ENCODE peak calls at places on chromosome 16, in eight cellular contexts. One of them, this sample, is unnamed.
A peak's percentile ranks its signal among the peaks of the same experiment; 100 is the strongest.

GRCh38 chr16:89034573-89034961 is 57.6 kb upstream of the CBFA2T3 start:
- DNase-seq in hepatocyte: no peak
- DNase-seq in lung: no peak
- DNase-seq in adrenal gland: no peak
- DNase-seq in esophagus squamous epithelium: no peak
- DNase-seq in body of pancreas: no peak
- DNase-seq in transverse colon: no peak
- DNase-seq in breast epithelium: no peak
- DNase-seq in this sample: no peak

GRCh38 chr16:72284042-72284789 is 112.3 kb upstream of the PMFBP1 start:
- DNase-seq in hepatocyte: no peak
- DNase-seq in adrenal gland: no peak
- DNase-seq in body of pancreas: no peak
- DNase-seq in esophagus squamous epithelium: no peak
- DNase-seq in breast epithelium: no peak
- DNase-seq in transverse colon: no peak
- DNase-seq in lung: no peak
- DNase-seq in this sample: no peak

GRCh38 chr16:11783319-11784047 is 13.6 kb downstream of the ZC3H7A start:
- DNase-seq in adrenal gland: no peak
- DNase-seq in body of pancreas: no peak
- DNase-seq in esophagus squamous epithelium: no peak
- DNase-seq in hepatocyte: no peak
- DNase-seq in lung: no peak
- DNase-seq in transverse colon: no peak
- DNase-seq in breast epithelium: no peak
- DNase-seq in this sample: no peak

GRCh38 chr16:77582956-77583355 is 139.4 kb upstream of the NUDT7 start:
- DNase-seq in body of pancreas: no peak
- DNase-seq in lung: no peak
- DNase-seq in transverse colon: no peak
- DNase-seq in esophagus squamous epithelium: no peak
- DNase-seq in hepatocyte: no peak
- DNase-seq in breast epithelium: no peak
- DNase-seq in adrenal gland: no peak
- DNase-seq in this sample: no peak

GRCh38 chr16:81315271-81316175 is 761 bp downstream of the GAN start:
- DNase-seq in breast epithelium: peak; percentile 63
- DNase-seq in body of pancreas: peak; percentile 67
- DNase-seq in lung: peak; percentile 51
- DNase-seq in esophagus squamous epithelium: no peak
- DNase-seq in adrenal gland: peak; percentile 66
- DNase-seq in hepatocyte: peak; percentile 81
- DNase-seq in transverse colon: peak; percentile 68
- DNase-seq in this sample: peak; percentile 68

GRCh38 chr16:29877266-29877961 is 14.4 kb upstream of the CDIPT start:
- DNase-seq in transverse colon: no peak
- DNase-seq in esophagus squamous epithelium: no peak
- DNase-seq in adrenal gland: no peak
- DNase-seq in breast epithelium: no peak
- DNase-seq in body of pancreas: no peak
- DNase-seq in hepatocyte: peak; percentile 19
- DNase-seq in lung: peak; percentile 78
- DNase-seq in this sample: no peak

GRCh38 chr16:78100162-78100467 is 661 bp downstream of the WWOX start:
- DNase-seq in esophagus squamous epithelium: no peak
- DNase-seq in adrenal gland: no peak
- DNase-seq in hepatocyte: no peak
- DNase-seq in lung: no peak
- DNase-seq in transverse colon: no peak
- DNase-seq in breast epithelium: no peak
- DNase-seq in body of pancreas: no peak
- DNase-seq in this sample: no peak

GRCh38 chr16:82298472-82298871 is 128.4 kb upstream of the MPHOSPH6 start:
- DNase-seq in esophagus squamous epithelium: no peak
- DNase-seq in hepatocyte: no peak
- DNase-seq in body of pancreas: no peak
- DNase-seq in lung: no peak
- DNase-seq in transverse colon: no peak
- DNase-seq in adrenal gland: no peak
- DNase-seq in breast epithelium: no peak
- DNase-seq in this sample: no peak

GRCh38 chr16:180101-180920 is at the start of gene HBQ1:
- DNase-seq in hepatocyte: peak; percentile 66
- DNase-seq in lung: no peak
- DNase-seq in breast epithelium: no peak
- DNase-seq in esophagus squamous epithelium: no peak
- DNase-seq in transverse colon: no peak
- DNase-seq in body of pancreas: peak; percentile 24
- DNase-seq in adrenal gland: peak; percentile 22
- DNase-seq in this sample: no peak

GRCh38 chr16:5604770-5605169 is 507.2 kb upstream of the EEF2KMT start:
- DNase-seq in lung: no peak
- DNase-seq in hepatocyte: peak; percentile 48
- DNase-seq in breast epithelium: no peak
- DNase-seq in esophagus squamous epithelium: no peak
- DNase-seq in body of pancreas: no peak
- DNase-seq in adrenal gland: no peak
- DNase-seq in transverse colon: no peak
- DNase-seq in this sample: no peak

GRCh38 chr16:70736454-70737376 is 50.9 kb upstream of the MTSS2 start:
- DNase-seq in esophagus squamous epithelium: no peak
- DNase-seq in breast epithelium: no peak
- DNase-seq in body of pancreas: no peak
- DNase-seq in adrenal gland: no peak
- DNase-seq in hepatocyte: no peak
- DNase-seq in lung: no peak
- DNase-seq in transverse colon: no peak
- DNase-seq in this sample: no peak

GRCh38 chr16:70730944-70731343 is 45.1 kb upstream of the MTSS2 start:
- DNase-seq in breast epithelium: no peak
- DNase-seq in transverse colon: no peak
- DNase-seq in lung: no peak
- DNase-seq in esophagus squamous epithelium: no peak
- DNase-seq in adrenal gland: no peak
- DNase-seq in hepatocyte: no peak
- DNase-seq in body of pancreas: no peak
- DNase-seq in this sample: no peak

GRCh38 chr16:70735141-70735979 is 49.5 kb upstream of the MTSS2 start:
- DNase-seq in breast epithelium: no peak
- DNase-seq in esophagus squamous epithelium: no peak
- DNase-seq in transverse colon: no peak
- DNase-seq in body of pancreas: no peak
- DNase-seq in lung: no peak
- DNase-seq in adrenal gland: no peak
- DNase-seq in hepatocyte: no peak
- DNase-seq in this sample: no peak

GRCh38 chr16:70737377-70738082 is 51.7 kb upstream of the MTSS2 start:
- DNase-seq in lung: peak; percentile 52
- DNase-seq in body of pancreas: peak; percentile 64
- DNase-seq in transverse colon: peak; percentile 77
- DNase-seq in esophagus squamous epithelium: no peak
- DNase-seq in adrenal gland: peak; percentile 61
- DNase-seq in breast epithelium: peak; percentile 78
- DNase-seq in hepatocyte: peak; percentile 79
- DNase-seq in this sample: peak; percentile 85

GRCh38 chr16:70734522-70734921 is 48.7 kb upstream of the MTSS2 start:
- DNase-seq in adrenal gland: no peak
- DNase-seq in breast epithelium: no peak
- DNase-seq in hepatocyte: no peak
- DNase-seq in body of pancreas: no peak
- DNase-seq in transverse colon: no peak
- DNase-seq in lung: no peak
- DNase-seq in esophagus squamous epithelium: no peak
- DNase-seq in this sample: no peak
- TF ChIP-seq CTCF in adrenal gland: no peak
- TF ChIP-seq CTCF in breast epithelium: no peak
- TF ChIP-seq CTCF in hepatocyte: no peak
- TF ChIP-seq CTCF in body of pancreas: no peak
- TF ChIP-seq CTCF in transverse colon: no peak
- TF ChIP-seq CTCF in lung: no peak
- TF ChIP-seq CTCF in esophagus squamous epithelium: no peak
- TF ChIP-seq CTCF in this sample: no peak

DNA sequence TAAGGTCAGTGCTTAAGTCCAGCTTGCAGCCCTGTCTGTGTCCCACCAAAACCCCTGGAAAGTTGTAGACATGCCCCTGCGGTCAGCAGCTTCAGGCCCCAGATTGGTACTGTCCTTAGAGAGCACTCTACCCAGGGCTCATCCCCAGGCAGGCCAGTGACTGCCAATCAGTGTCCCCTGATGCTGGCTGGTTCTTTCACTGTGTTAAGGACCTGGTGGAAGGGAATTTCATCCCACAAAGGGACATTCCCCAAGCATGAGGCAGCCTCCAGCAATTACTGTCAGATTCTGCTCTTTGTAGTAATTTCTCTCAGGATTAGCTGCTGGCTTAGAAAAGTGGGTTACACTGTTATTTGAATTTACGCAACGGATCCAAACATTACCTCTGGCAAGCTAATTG is 5.8 kb downstream of the IRX6 start:
- DNase-seq in esophagus squamous epithelium: no peak
- DNase-seq in breast epithelium: no peak
- DNase-seq in lung: no peak
- DNase-seq in body of pancreas: no peak
- DNase-seq in adrenal gland: no peak
- DNase-seq in hepatocyte: no peak
- DNase-seq in transverse colon: no peak
- DNase-seq in this sample: no peak
- H3K4me3 ChIP-seq in esophagus squamous epithelium: no peak overlapping the region
- H3K4me3 ChIP-seq in breast epithelium: no peak overlapping the region
- H3K4me3 ChIP-seq in lung: no peak overlapping the region
- H3K4me3 ChIP-seq in body of pancreas: no peak overlapping the region
- H3K4me3 ChIP-seq in adrenal gland: no peak overlapping the region
- H3K4me3 ChIP-seq in hepatocyte: no peak overlapping the region
- H3K4me3 ChIP-seq in transverse colon: no peak overlapping the region
- H3K4me3 ChIP-seq in this sample: no peak overlapping the region

GRCh38 chr16:57419506-57419905 is 14.9 kb downstream of the CCL17 start:
- DNase-seq in hepatocyte: no peak
- DNase-seq in lung: no peak
- DNase-seq in transverse colon: no peak
- DNase-seq in body of pancreas: no peak
- DNase-seq in esophagus squamous epithelium: no peak
- DNase-seq in breast epithelium: no peak
- DNase-seq in adrenal gland: no peak
- DNase-seq in this sample: no peak

GRCh38 chr16:57413301-57413730 is 8.7 kb downstream of the CCL17 start:
- DNase-seq in adrenal gland: no peak
- DNase-seq in hepatocyte: no peak
- DNase-seq in esophagus squamous epithelium: no peak
- DNase-seq in lung: no peak
- DNase-seq in transverse colon: no peak
- DNase-seq in body of pancreas: no peak
- DNase-seq in breast epithelium: no peak
- DNase-seq in this sample: no peak

GRCh38 chr16:57412584-57412983 is 8.0 kb downstream of the CCL17 start:
- DNase-seq in lung: no peak
- DNase-seq in adrenal gland: no peak
- DNase-seq in hepatocyte: no peak
- DNase-seq in body of pancreas: no peak
- DNase-seq in esophagus squamous epithelium: no peak
- DNase-seq in breast epithelium: no peak
- DNase-seq in transverse colon: no peak
- DNase-seq in this sample: no peak

GRCh38 chr16:57413733-57414132 is 9.2 kb downstream of the CCL17 start:
- DNase-seq in hepatocyte: no peak
- DNase-seq in adrenal gland: no peak
- DNase-seq in esophagus squamous epithelium: no peak
- DNase-seq in lung: no peak
- DNase-seq in breast epithelium: no peak
- DNase-seq in body of pancreas: no peak
- DNase-seq in transverse colon: no peak
- DNase-seq in this sample: no peak

GRCh38 chr16:57416084-57416483 is 11.5 kb downstream of the CCL17 start:
- DNase-seq in adrenal gland: no peak
- DNase-seq in hepatocyte: no peak
- DNase-seq in transverse colon: no peak
- DNase-seq in body of pancreas: no peak
- DNase-seq in breast epithelium: no peak
- DNase-seq in lung: no peak
- DNase-seq in esophagus squamous epithelium: no peak
- DNase-seq in this sample: no peak
- H3K4me1 ChIP-seq in adrenal gland: peaks cover 21% of the 10 kb centered on the region
- H3K4me1 ChIP-seq in hepatocyte: peaks cover 11% of the 10 kb centered on the region
- H3K4me1 ChIP-seq in transverse colon: peaks cover 14% of the 10 kb centered on the region
- H3K4me1 ChIP-seq in body of pancreas: peaks cover 18% of the 10 kb centered on the region
- H3K4me1 ChIP-seq in breast epithelium: peaks cover 6% of the 10 kb centered on the region
- H3K4me1 ChIP-seq in lung: peaks cover 17% of the 10 kb centered on the region
- H3K4me1 ChIP-seq in esophagus squamous epithelium: peaks cover 45% of the 10 kb centered on the region
- H3K4me1 ChIP-seq in this sample: peaks cover 26% of the 10 kb centered on the region

GRCh38 chr16:27314986-27315332 is 1.2 kb downstream of the IL4R start:
- DNase-seq in lung: no peak
- DNase-seq in transverse colon: no peak
- DNase-seq in hepatocyte: no peak
- DNase-seq in esophagus squamous epithelium: no peak
- DNase-seq in breast epithelium: no peak
- DNase-seq in adrenal gland: no peak
- DNase-seq in body of pancreas: no peak
- DNase-seq in this sample: no peak

GRCh38 chr16:27314161-27314723 is 468 bp downstream of the IL4R start:
- DNase-seq in lung: peak; percentile 51
- DNase-seq in body of pancreas: peak; percentile 57
- DNase-seq in breast epithelium: no peak
- DNase-seq in adrenal gland: peak; percentile 54
- DNase-seq in hepatocyte: peak; percentile 76
- DNase-seq in esophagus squamous epithelium: no peak
- DNase-seq in transverse colon: peak; percentile 70
- DNase-seq in this sample: peak; percentile 48

GRCh38 chr16:27316038-27316680 is 2.4 kb downstream of the IL4R start:
- DNase-seq in hepatocyte: no peak
- DNase-seq in body of pancreas: no peak
- DNase-seq in transverse colon: no peak
- DNase-seq in breast epithelium: no peak
- DNase-seq in lung: no peak
- DNase-seq in esophagus squamous epithelium: no peak
- DNase-seq in adrenal gland: no peak
- DNase-seq in this sample: no peak

GRCh38 chr16:27317320-27317719 is 3.5 kb downstream of the IL4R start:
- DNase-seq in body of pancreas: no peak
- DNase-seq in transverse colon: no peak
- DNase-seq in lung: no peak
- DNase-seq in esophagus squamous epithelium: no peak
- DNase-seq in breast epithelium: no peak
- DNase-seq in adrenal gland: no peak
- DNase-seq in hepatocyte: no peak
- DNase-seq in this sample: no peak

DNA sequence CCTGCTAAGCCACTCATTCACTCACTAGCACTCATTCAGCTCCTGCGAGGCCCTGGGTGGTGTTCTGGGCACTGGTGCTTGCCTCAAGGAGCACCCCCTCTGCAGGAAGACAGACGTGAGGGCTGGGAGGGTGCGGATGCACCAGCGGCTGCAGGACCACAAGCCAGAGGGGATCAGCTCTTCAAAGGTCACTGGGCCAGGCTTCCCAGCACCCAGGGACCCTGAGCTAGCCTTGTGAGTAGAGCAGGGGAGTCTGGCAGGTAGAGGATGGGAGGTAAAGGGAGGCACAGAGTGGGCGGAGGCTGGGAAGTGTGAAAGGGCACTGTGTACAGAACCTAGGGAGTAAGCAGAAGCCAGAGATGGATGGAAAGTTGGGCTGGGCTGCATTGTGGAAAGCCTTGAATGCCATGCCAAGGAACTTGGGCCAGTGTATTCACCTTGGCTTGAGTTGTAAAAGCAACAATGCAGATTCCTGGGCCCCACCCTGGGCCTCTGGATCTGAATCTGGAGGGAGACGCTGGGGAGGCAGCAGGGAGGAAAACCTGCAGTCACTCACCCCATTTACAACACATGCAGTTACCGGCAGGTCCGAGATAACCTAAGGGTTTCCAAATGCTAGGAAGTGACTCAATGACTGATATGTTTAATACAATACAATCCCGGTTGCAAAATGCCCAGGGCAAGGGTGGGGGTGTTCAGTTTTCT is 1.7 kb downstream of the IL4R start:
- DNase-seq in lung: peak; percentile 71
- DNase-seq in adrenal gland: peak; percentile 29
- DNase-seq in esophagus squamous epithelium: no peak
- DNase-seq in breast epithelium: no peak
- DNase-seq in body of pancreas: peak; percentile 18
- DNase-seq in hepatocyte: peak; percentile 65
- DNase-seq in transverse colon: peak; percentile 60
- DNase-seq in this sample: peak; percentile 23
- TF ChIP-seq CTCF in lung: no peak
- TF ChIP-seq CTCF in adrenal gland: no peak
- TF ChIP-seq CTCF in esophagus squamous epithelium: no peak
- TF ChIP-seq CTCF in breast epithelium: no peak
- TF ChIP-seq CTCF in body of pancreas: no peak
- TF ChIP-seq CTCF in hepatocyte: no peak
- TF ChIP-seq CTCF in transverse colon: no peak
- TF ChIP-seq CTCF in this sample: no peak

This sample was measured in ascending aorta.